ENCODE peak calls at places on chromosomes 6 and 20, in five cellular contexts. W, Y, P, C and O are unnamed samples.

GRCh38 chr6:9250852-9251251 is 815.5 kb upstream of the SLC35B3 start:
- DNase-seq in W (peak; percentile 63), Y (peak; percentile 64), P (peak; percentile 62), C (peak; percentile 54), O (peak; percentile 61)

GRCh38 chr6:69422474-69422873 is 374.3 kb downstream of the LMBRD1 start:
- DNase-seq in W (no peak), Y (no peak), P (no peak), C (no peak), O (no peak)

GRCh38 chr20:1012359-1013168 is 10.5 kb upstream of the RSPO4 start:
- DNase-seq in W (no peak), Y (no peak), P (no peak), C (no peak), O (no peak)

GRCh38 chr6:28923318-28924102 is at the start of gene TRIM27:
- DNase-seq in W (peak; percentile 57), Y (peak; percentile 88), P (peak; percentile 83), C (peak; percentile 65), O (peak; percentile 81)

GRCh38 chr20:43460830-43461200 is 3.1 kb downstream of the SRSF6 start:
- DNase-seq in W (no peak), Y (no peak), P (no peak), C (no peak), O (no peak)

GRCh38 chr6:2982464-2983121 is 11.2 kb upstream of the SERPINB6 start:
- DNase-seq in W (no peak), Y (no peak), P (no peak), C (no peak), O (no peak)

GRCh38 chr6:162613310-162613709 is 114.3 kb downstream of the PRKN start:
- DNase-seq in W (no peak), Y (no peak), P (no peak), C (no peak), O (no peak)

GRCh38 chr20:47479093-47479492 is 22.6 kb upstream of the NCOA3 start:
- DNase-seq in W (no peak), Y (no peak), P (no peak), C (no peak), O (no peak)

GRCh38 chr20:57658447-57659130 is 38.4 kb upstream of the ZBP1 start:
- DNase-seq in W (no peak), Y (no peak), P (no peak), C (no peak), O (no peak)

GRCh38 chr20:49285813-49286494 is 8.1 kb upstream of the ZNFX1 start:
- DNase-seq in W (no peak), Y (no peak), P (no peak), C (no peak), O (no peak)

GRCh38 chr6:168179702-168180382 is 100.8 kb upstream of the FRMD1 start:
- DNase-seq in W (no peak), Y (peak; percentile 48), P (no peak), C (no peak), O (no peak)
- H3K4me1 ChIP-seq in W (no peaks in the 10 kb centered on the region), Y (peaks cover 12% of the 10 kb centered on the region), P (no peaks in the 10 kb centered on the region), C (no peaks in the 10 kb centered on the region), O (no peaks in the 10 kb centered on the region)

DNA sequence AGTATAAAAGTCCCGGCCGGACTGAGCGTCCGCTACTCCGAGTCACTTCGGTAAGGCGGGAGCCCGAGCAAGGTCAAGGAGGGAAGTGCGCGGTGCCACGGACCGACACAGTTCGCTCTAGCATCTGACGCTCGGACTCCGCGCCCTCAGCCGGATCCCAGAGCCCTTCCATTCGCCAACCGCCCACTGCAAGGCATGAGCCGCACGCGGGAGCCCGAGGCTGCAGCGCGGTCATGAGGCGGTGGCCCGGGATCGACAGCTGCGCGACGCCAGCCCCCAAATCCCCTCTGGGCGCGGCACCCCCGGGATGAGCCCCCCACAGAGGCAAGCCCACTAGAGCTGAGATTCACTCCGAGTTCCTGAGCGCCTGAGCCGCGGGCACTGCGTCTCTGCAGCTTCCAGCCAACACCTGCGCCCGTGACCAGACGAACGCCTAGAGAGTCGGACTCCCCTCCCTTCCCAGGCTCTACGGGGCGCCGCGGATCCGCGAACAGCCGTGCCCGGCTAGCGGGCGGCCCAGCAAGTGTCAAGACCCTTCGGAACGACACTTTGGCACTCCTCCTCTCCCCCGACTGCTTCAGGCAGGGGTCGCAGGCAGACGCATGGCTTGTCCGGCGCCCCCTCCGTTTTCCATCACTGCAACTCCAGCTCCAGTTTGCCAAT is 749 bp upstream of the ISM1 start:
- DNase-seq in W (no peak), Y (peak; percentile 81), P (peak; percentile 10), C (peak; percentile 6), O (peak; percentile 45)
- TF ChIP-seq EZH2 in W (no peak), Y (peak; percentile 75), P (peak; percentile 92), C (peak; percentile 72), O (peak; percentile 26)

DNA sequence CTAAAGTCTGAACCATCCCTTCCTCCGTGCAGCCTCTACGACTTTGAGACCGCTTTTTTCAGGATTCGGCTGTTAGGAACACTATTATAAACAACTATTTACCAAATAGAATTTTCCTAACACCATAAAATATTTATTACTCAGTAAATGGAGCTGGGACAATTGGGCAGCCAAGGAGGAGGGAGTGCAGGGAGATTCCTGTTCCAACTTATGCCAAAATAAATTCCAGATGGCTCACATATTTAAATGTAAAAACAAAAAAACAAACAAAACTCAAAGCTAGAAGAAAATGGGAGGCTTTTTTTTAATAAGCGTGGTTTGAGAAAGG is 48.1 kb downstream of the TCP11 start:
- DNase-seq in W (no peak), Y (no peak), P (no peak), C (no peak), O (no peak)
- H3K4me1 ChIP-seq in W (peaks cover 18% of the 10 kb centered on the region), Y (no peaks in the 10 kb centered on the region), P (peaks cover 32% of the 10 kb centered on the region), C (peaks cover 45% of the 10 kb centered on the region), O (peaks cover 56% of the 10 kb centered on the region)

GRCh38 chr20:32581839-32582658 is 3.1 kb downstream of the NOL4L start:
- DNase-seq in W (no peak), Y (peak; percentile 65), P (no peak), C (no peak), O (no peak)

GRCh38 chr20:32580970-32581838 is 3.9 kb downstream of the NOL4L start:
- DNase-seq in W (no peak), Y (no peak), P (no peak), C (no peak), O (no peak)

GRCh38 chr20:32583581-32584045 is 1.5 kb downstream of the NOL4L start:
- DNase-seq in W (no peak), Y (no peak), P (no peak), C (no peak), O (no peak)

GRCh38 chr20:32585011-32585518 is at the start of gene NOL4L:
- DNase-seq in W (no peak), Y (peak; percentile 69), P (peak; percentile 32), C (no peak), O (peak; percentile 33)

GRCh38 chr20:32582659-32583580 is 2.2 kb downstream of the NOL4L start:
- DNase-seq in W (no peak), Y (peak; percentile 72), P (peak; percentile 27), C (no peak), O (no peak)
- TF ChIP-seq EZH2 in W (no peak), Y (no peak), P (peak; percentile 27), C (peak; percentile 16), O (no peak)

GRCh38 chr6:136763255-136763654 is 29.0 kb downstream of the MAP3K5 start:
- DNase-seq in W (no peak), Y (no peak), P (no peak), C (no peak), O (no peak)
- H3K4me1 ChIP-seq in W (no peaks in the 10 kb centered on the region), Y (no peaks in the 10 kb centered on the region), P (peaks cover 12% of the 10 kb centered on the region), C (peaks cover 4% of the 10 kb centered on the region), O (peaks cover 8% of the 10 kb centered on the region)

DNA sequence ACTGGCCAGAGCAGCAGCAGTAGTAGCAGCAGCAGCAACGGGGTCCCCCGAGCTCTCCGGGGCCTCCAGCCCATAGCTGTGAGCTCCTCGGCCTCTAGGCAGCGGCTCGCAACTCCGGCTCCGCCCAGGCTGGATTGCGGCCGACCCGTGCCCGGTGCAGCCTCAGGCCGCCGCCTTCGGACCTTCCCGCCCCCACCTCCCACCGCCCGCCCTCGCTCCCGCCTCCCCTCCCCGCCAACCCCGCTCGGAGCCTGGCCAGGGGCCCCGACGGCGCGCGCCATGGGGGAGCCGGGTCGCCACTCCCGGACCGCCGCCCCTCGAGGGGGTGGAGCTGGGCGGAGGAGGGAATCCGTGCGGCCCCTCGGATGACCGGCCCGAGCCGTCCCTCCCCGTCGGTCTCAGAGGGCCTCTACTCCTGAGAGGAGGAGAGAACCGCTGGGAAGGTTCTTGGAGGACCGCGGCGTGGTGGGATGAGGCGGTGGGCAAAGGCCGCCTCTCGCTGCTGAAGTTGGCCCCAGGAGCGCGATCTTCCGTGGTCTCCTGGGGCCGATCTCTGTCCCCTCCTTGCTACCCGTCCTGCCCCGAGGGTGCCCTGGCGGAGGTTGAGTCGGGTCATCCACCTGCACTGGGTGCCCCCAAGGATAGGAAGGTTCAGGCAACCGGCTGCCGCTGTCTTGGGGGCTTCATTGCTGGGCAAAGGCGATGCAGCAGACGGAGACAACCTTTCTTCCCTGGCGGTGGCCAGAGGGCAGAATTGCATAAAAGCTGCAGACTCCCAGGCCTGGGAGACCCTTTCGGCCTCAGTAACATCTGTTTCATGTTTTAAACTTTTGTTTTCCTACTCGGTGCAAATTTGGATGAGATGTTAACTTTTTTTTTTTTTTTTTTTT is at the start of gene ADAM33:
- DNase-seq in W (no peak), Y (peak; percentile 78), P (no peak), C (no peak), O (no peak)
- TF ChIP-seq EZH2 in W (no peak), Y (no peak), P (no peak), C (peak; percentile 46), O (peak; percentile 27)

GRCh38 chr20:36950432-36951197 is 893 bp downstream of the SAMHD1 start:
- DNase-seq in W (no peak), Y (no peak), P (peak; percentile 10), C (no peak), O (peak; percentile 30)

GRCh38 chr20:36951977-36952738 is 650 bp upstream of the SAMHD1 start:
- DNase-seq in W (no peak), Y (no peak), P (peak; percentile 7), C (no peak), O (no peak)

GRCh38 chr20:36956674-36957073 is 5.2 kb upstream of the SAMHD1 start:
- DNase-seq in W (no peak), Y (no peak), P (no peak), C (no peak), O (no peak)

GRCh38 chr20:36951198-36951976 is at the start of gene SAMHD1:
- DNase-seq in W (peak; percentile 96), Y (peak; percentile 95), P (peak; percentile 96), C (peak; percentile 90), O (peak; percentile 94)
- H3K4me1 ChIP-seq in W (peaks cover 19% of the 10 kb centered on the region), Y (no peaks in the 10 kb centered on the region), P (no peaks in the 10 kb centered on the region), C (peaks cover 6% of the 10 kb centered on the region), O (peaks cover 3% of the 10 kb centered on the region)

GRCh38 chr6:15131234-15132195 is 114.4 kb upstream of the JARID2 start:
- DNase-seq in W (no peak), Y (no peak), P (peak; percentile 14), C (peak; percentile 6), O (no peak)
- TF ChIP-seq EZH2 in W (no peak), Y (no peak), P (no peak), C (no peak), O (no peak)

GRCh38 chr6:18266524-18266908 is 2.2 kb upstream of the DEK start:
- DNase-seq in W (no peak), Y (no peak), P (no peak), C (no peak), O (no peak)

GRCh38 chr6:18264338-18265098 is at the start of gene DEK:
- DNase-seq in W (peak; percentile 58), Y (peak; percentile 82), P (peak; percentile 78), C (peak; percentile 59), O (peak; percentile 74)

GRCh38 chr6:18265787-18266523 is 1.6 kb upstream of the DEK start:
- DNase-seq in W (no peak), Y (no peak), P (no peak), C (no peak), O (no peak)

GRCh38 chr6:18263561-18264337 is 581 bp downstream of the DEK start:
- DNase-seq in W (no peak), Y (peak; percentile 66), P (peak; percentile 56), C (peak; percentile 24), O (peak; percentile 62)

GRCh38 chr6:18265099-18265372 is 706 bp upstream of the DEK start:
- DNase-seq in W (no peak), Y (no peak), P (no peak), C (no peak), O (no peak)
- H3K4me1 ChIP-seq in W (peaks cover 25% of the 10 kb centered on the region), Y (peaks cover 7% of the 10 kb centered on the region), P (peaks cover 17% of the 10 kb centered on the region), C (peaks cover 35% of the 10 kb centered on the region), O (peaks cover 40% of the 10 kb centered on the region)